ENCODE peak calls at places on chromosomes 3 and 15, in seven cellular contexts. P is T-helper 1 cell; H is osteoblast; L is EL; R is HS-5; T is CD4-positive, alpha-beta memory T cell; F is dorsolateral prefrontal cortex. K is an unnamed sample.
A peak's percentile ranks its signal among the peaks of the same experiment; 100 is the strongest.

GRCh38 chr3:149547954-149548728 is 73.6 kb downstream of the TM4SF4 start:
- DNase-seq in T (no peak), R (no peak), F (no peak), P (no peak), H (peak; percentile 73), L (peak; percentile 79), K (peak; percentile 95)

GRCh38 chr15:48384616-48385015 is 53.4 kb downstream of the DUT start:
- DNase-seq in R (no peak), P (no peak), H (no peak), L (no peak), T (no peak), F (no peak), K (no peak)

GRCh38 chr15:57550640-57551039 is 41.1 kb upstream of the MYZAP start:
- DNase-seq in H (peak; percentile 52), T (no peak), R (no peak), P (no peak), F (no peak), L (no peak), K (no peak)

GRCh38 chr3:50134367-50134766 is 20.8 kb upstream of the SEMA3F start:
- DNase-seq in P (no peak), H (peak; percentile 58), L (no peak), T (no peak), F (no peak), R (no peak), K (no peak)

GRCh38 chr3:109926376-109926775 is 589.0 kb upstream of the DPPA4 start:
- DNase-seq in T (no peak), R (no peak), H (peak; percentile 18), F (no peak), L (no peak), P (no peak), K (peak; percentile 53)

GRCh38 chr3:135138776-135139175 is 343.7 kb downstream of the EPHB1 start:
- DNase-seq in H (no peak), L (no peak), T (no peak), P (no peak), F (no peak), R (no peak), K (no peak)

GRCh38 chr15:66399276-66399675 is 12.6 kb downstream of the MAP2K1 start:
- DNase-seq in F (no peak), L (no peak), R (no peak), H (no peak), P (no peak), T (no peak), K (no peak)

GRCh38 chr3:24042174-24042878 is 97.2 kb downstream of the NR1D2 start:
- DNase-seq in H (no peak), L (no peak), R (no peak), T (no peak), F (no peak), P (no peak), K (no peak)

GRCh38 chr15:62711691-62712454 is 330.7 kb upstream of the TPM1 start:
- DNase-seq in T (no peak), L (no peak), P (no peak), F (no peak), H (no peak), R (peak; percentile 13), K (peak; percentile 56)

GRCh38 chr3:130662407-130663028 is 84.1 kb downstream of the PIK3R4 start:
- DNase-seq in F (no peak), T (no peak), H (no peak), P (no peak), L (no peak), R (no peak), K (peak; percentile 16)

GRCh38 chr3:123333401-123333800 is 115.5 kb downstream of the ADCY5 start:
- DNase-seq in H (no peak), L (no peak), R (no peak), F (no peak), T (no peak), P (no peak), K (no peak)

GRCh38 chr3:12175844-12176453 is 17.2 kb upstream of the TIMP4 start:
- DNase-seq in F (no peak), P (no peak), L (peak; percentile 51), R (no peak), H (peak; percentile 74), T (no peak), K (no peak)

GRCh38 chr3:124861041-124861440 is 26.1 kb downstream of the ITGB5 start:
- DNase-seq in P (no peak), T (no peak), R (no peak), F (no peak), H (no peak), L (no peak), K (no peak)

GRCh38 chr3:64495413-64495812 is 192.4 kb downstream of the ADAMTS9 start:
- DNase-seq in T (no peak), P (no peak), H (no peak), L (no peak), F (no peak), R (no peak), K (no peak)

GRCh38 chr15:57183614-57184344 is 192.5 kb upstream of the CGNL1 start:
- DNase-seq in P (no peak), H (no peak), L (no peak), F (no peak), R (no peak), T (no peak), K (no peak)

GRCh38 chr3:140096037-140096436 is 161.1 kb downstream of the CLSTN2 start:
- DNase-seq in T (no peak), H (no peak), F (no peak), L (no peak), R (no peak), P (no peak), K (no peak)